ENCODE peak calls at places on chromosomes 16 and 17, in five cellular contexts. M is CD8-positive, alpha-beta T cell; J is esophagus squamous epithelium; I is pancreas; P is thoracic aorta. X is an unnamed sample.

GRCh38 chr17:33234930-33235685 is 58.0 kb downstream of the ASIC2 start:
- DNase-seq in M (no peak), J (no peak), I (peak), P (peak), X (peak)

GRCh38 chr16:3716831-3717234 is 491 bp downstream of the TRAP1 start:
- DNase-seq in M (no peak), J (no peak), I (no peak), P (no peak), X (peak)

GRCh38 chr16:74745109-74745615 is 29.5 kb downstream of the FA2H start:
- DNase-seq in M (no peak), J (no peak), I (no peak), P (no peak), X (no peak)

GRCh38 chr17:78494189-78494960 is 82.8 kb downstream of the DNAH17 start:
- DNase-seq in M (no peak), J (no peak), I (no peak), P (no peak), X (no peak)

GRCh38 chr16:4561565-4561964 is 5.4 kb downstream of the C16orf96 start:
- DNase-seq in M (no peak), J (no peak), I (no peak), P (no peak), X (no peak)

GRCh38 chr17:79365361-79365760 is 245.5 kb downstream of the RBFOX3 start:
- DNase-seq in M (no peak), J (no peak), I (no peak), P (no peak), X (no peak)

GRCh38 chr16:35516971-35517370 is 2057.6 kb downstream of the TP53TG3F start:
- DNase-seq in M (no peak), J (no peak), I (no peak), P (no peak), X (no peak)

GRCh38 chr16:58022601-58023371 is 2.8 kb upstream of the MMP15 start:
- DNase-seq in M (no peak), J (no peak), I (peak), P (no peak), X (peak)

GRCh38 chr17:45006927-45007461 is 38.9 kb upstream of the C1QL1 start:
- DNase-seq in M (no peak), J (no peak), I (no peak), P (no peak), X (no peak)

GRCh38 chr17:63534816-63535455 is 11.8 kb downstream of the KCNH6 start:
- DNase-seq in M (no peak), J (no peak), I (no peak), P (no peak), X (no peak)

GRCh38 chr16:87853411-87854052 is 15.8 kb downstream of the SLC7A5 start:
- DNase-seq in M (peak), J (peak), I (peak), P (peak), X (peak)

GRCh38 chr17:47279062-47279801 is 25.6 kb downstream of the ITGB3 start:
- DNase-seq in M (no peak), J (no peak), I (no peak), P (peak), X (peak)

GRCh38 chr17:1470774-1471462 is 14.9 kb upstream of the CRK start:
- DNase-seq in M (no peak), J (no peak), I (no peak), P (no peak), X (no peak)

GRCh38 chr17:80712610-80713009 is 168.0 kb downstream of the RPTOR start:
- DNase-seq in M (no peak), J (no peak), I (no peak), P (no peak), X (no peak)

GRCh38 chr16:15650698-15651161 is 685 bp downstream of the NDE1 start:
- DNase-seq in M (no peak), J (no peak), I (no peak), P (no peak), X (peak)

GRCh38 chr16:52069866-52070265 is 477.1 kb downstream of the TOX3 start:
- DNase-seq in M (no peak), J (no peak), I (no peak), P (no peak), X (peak)

GRCh38 chr17:6244253-6244652 is 174.1 kb downstream of the WSCD1 start:
- DNase-seq in M (no peak), J (no peak), I (no peak), P (no peak), X (no peak)

GRCh38 chr16:30358990-30359870 is 4.1 kb upstream of the CD2BP2 start:
- DNase-seq in M (no peak), J (no peak), I (no peak), P (no peak), X (no peak)

GRCh38 chr17:36947922-36948716 is 635 bp upstream of the AATF start:
- DNase-seq in M (no peak), J (no peak), I (no peak), P (no peak), X (no peak)

GRCh38 chr16:14146445-14146844 is 75.3 kb downstream of the MRTFB start:
- DNase-seq in M (no peak), J (no peak), I (no peak), P (no peak), X (no peak)

GRCh38 chr17:57672971-57673370 is 72.1 kb downstream of the CCDC182 start:
- DNase-seq in M (no peak), J (no peak), I (no peak), P (no peak), X (no peak)

GRCh38 chr17:43019418-43019817 is 2.8 kb downstream of the VAT1 start:
- DNase-seq in M (no peak), J (no peak), I (no peak), P (no peak), X (no peak)

GRCh38 chr17:46726106-46726670 is 92.3 kb downstream of the WNT3 start:
- DNase-seq in M (no peak), J (no peak), I (no peak), P (no peak), X (no peak)

GRCh38 chr16:65178151-65178550 is 56.3 kb upstream of the CDH11 start:
- DNase-seq in M (no peak), J (no peak), I (no peak), P (no peak), X (no peak)

GRCh38 chr17:34207572-34207971 is 47.5 kb upstream of the CCL2 start:
- DNase-seq in M (no peak), J (no peak), I (no peak), P (no peak), X (no peak)

GRCh38 chr17:80629298-80630028 is 84.8 kb downstream of the RPTOR start:
- DNase-seq in M (no peak), J (no peak), I (no peak), P (no peak), X (no peak)

GRCh38 chr16:424033-424622 is 1.3 kb upstream of the RAB11FIP3 start:
- DNase-seq in M (no peak), J (no peak), I (no peak), P (peak), X (peak)

GRCh38 chr17:22703204-22703603 is 1010.9 kb downstream of the KCNJ18 start:
- DNase-seq in M (no peak), J (no peak), I (no peak), P (no peak), X (no peak)

GRCh38 chr16:89002851-89003830 is 26.1 kb upstream of the CBFA2T3 start:
- DNase-seq in M (no peak), J (no peak), I (peak), P (no peak), X (no peak)

GRCh38 chr17:76714822-76715461 is 4.2 kb upstream of the MXRA7 start:
- DNase-seq in M (peak), J (no peak), I (peak), P (no peak), X (no peak)

GRCh38 chr17:6695565-6695964 is 17.6 kb downstream of the SLC13A5 start:
- DNase-seq in M (no peak), J (no peak), I (no peak), P (no peak), X (no peak)

GRCh38 chr17:66143657-66144282 is 48.2 kb downstream of the CEP112 start:
- DNase-seq in M (no peak), J (no peak), I (no peak), P (no peak), X (no peak)

GRCh38 chr17:62899349-62899748 is 66.7 kb upstream of the TANC2 start:
- DNase-seq in M (no peak), J (no peak), I (no peak), P (no peak), X (no peak)

GRCh38 chr17:76884995-76885896 is 17.0 kb downstream of the MGAT5B start:
- DNase-seq in M (no peak), J (no peak), I (no peak), P (no peak), X (no peak)

GRCh38 chr16:16120044-16120381 is 103.3 kb downstream of the ABCC6 start:
- DNase-seq in M (no peak), J (no peak), I (no peak), P (no peak), X (no peak)

GRCh38 chr16:49158029-49158642 is 123.5 kb downstream of the CBLN1 start:
- DNase-seq in M (no peak), J (no peak), I (no peak), P (no peak), X (peak)

GRCh38 chr17:56176101-56176500 is 22.8 kb downstream of the ANKFN1 start:
- DNase-seq in M (no peak), J (no peak), I (no peak), P (no peak), X (no peak)

GRCh38 chr17:81921996-81922565 is 4.1 kb upstream of the SIRT7 start:
- DNase-seq in M (no peak), J (no peak), I (no peak), P (no peak), X (no peak)

GRCh38 chr17:81920612-81921530 is 2.9 kb upstream of the SIRT7 start:
- DNase-seq in M (no peak), J (no peak), I (no peak), P (no peak), X (no peak)

GRCh38 chr17:81921531-81921862 is 3.5 kb upstream of the SIRT7 start:
- DNase-seq in M (no peak), J (no peak), I (no peak), P (no peak), X (no peak)

GRCh38 chr17:81917565-81918332 is at the start of gene SIRT7:
- DNase-seq in M (peak), J (no peak), I (peak), P (no peak), X (peak)

GRCh38 chr17:81918762-81919545 is 978 bp upstream of the SIRT7 start:
- DNase-seq in M (no peak), J (no peak), I (no peak), P (no peak), X (no peak)
- H3K27ac ChIP-seq in M (no peak), J (peak), I (no peak), P (no peak), X (peak)

GRCh38 chr16:56424791-56425438 is 430 bp downstream of the AMFR start:
- DNase-seq in M (peak), J (no peak), I (peak), P (no peak), X (peak)

GRCh38 chr16:56426585-56426984 is 1.2 kb upstream of the AMFR start:
- DNase-seq in M (no peak), J (no peak), I (no peak), P (no peak), X (no peak)

GRCh38 chr16:56423584-56424403 is 1.6 kb downstream of the AMFR start:
- DNase-seq in M (no peak), J (no peak), I (no peak), P (no peak), X (no peak)

GRCh38 chr16:56424404-56424765 is 960 bp downstream of the AMFR start:
- DNase-seq in M (no peak), J (no peak), I (no peak), P (no peak), X (peak)

DNA sequence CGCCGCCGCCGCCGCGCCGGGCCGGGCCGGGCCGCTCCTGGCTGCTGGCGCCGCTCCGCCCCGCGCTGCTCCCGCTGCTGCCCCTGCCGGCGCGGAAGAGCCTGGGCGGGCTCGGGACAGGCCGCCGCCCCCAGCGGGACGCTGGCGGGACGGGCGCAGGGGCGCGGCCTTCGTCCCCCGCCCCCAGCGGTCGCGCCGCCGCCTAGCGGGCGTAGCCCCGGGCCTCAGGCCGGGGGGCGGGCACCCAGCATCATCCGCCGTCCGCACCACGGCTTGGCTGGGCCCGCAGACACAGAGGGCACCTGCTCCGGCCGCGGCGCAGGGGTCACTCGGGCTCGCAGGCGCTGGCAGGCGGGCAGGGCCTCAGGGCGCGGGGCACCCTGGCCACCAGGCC is at the start of gene AMFR:
- DNase-seq in M (peak), J (no peak), I (peak), P (no peak), X (peak)
- TF ChIP-seq CTCF in M (peak), J (peak), I (peak), P (peak), X (peak)

GRCh38 chr17:16987830-16988601 is 16.1 kb upstream of the TNFRSF13B start:
- DNase-seq in M (peak), J (peak), I (no peak), P (no peak), X (peak)
- H3K27ac ChIP-seq in M (no peak), J (peak), I (no peak), P (no peak), X (no peak)

GRCh38 chr16:8936421-8936820 is 27.3 kb downstream of the USP7 start:
- DNase-seq in M (peak), J (no peak), I (peak), P (no peak), X (peak)
- TF ChIP-seq CTCF in M (peak), J (peak), I (no peak), P (no peak), X (peak)

DNA sequence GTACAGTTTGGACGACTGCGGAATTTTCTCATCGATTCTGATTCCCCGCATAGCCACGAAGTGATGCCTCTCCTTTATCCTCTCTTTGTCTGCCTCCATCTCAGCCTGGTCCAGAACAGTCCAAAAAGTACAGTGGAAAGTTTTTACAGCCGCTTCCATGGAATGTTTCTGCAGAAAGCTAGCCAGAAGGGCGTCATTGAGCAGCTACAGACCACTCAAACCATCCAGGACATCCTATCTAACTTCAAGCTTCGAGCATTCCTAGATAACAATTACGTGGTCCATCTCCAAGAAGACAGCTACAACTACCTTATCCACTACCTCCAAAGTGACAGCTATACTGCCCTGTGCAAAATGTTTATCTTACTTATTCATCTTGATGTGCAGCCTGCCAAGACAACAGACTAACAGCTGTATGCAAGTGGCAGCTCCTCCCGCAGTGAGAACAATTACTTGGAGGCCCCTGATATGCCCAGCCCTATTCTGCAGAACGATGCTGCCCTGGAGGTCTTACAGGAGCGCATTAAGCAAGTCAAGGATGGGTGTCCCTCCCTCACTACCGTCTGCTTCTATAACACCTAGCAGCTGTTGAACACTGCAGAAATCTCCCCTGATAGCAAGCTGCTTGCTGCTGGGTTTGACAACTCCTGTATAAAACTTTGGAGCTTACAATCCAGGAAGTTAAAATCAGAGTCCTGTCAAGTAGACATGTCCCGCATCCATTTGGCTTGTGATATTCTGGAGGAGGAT is 38.9 kb downstream of the SLFN12L start:
- DNase-seq in M (no peak), J (no peak), I (no peak), P (no peak), X (no peak)
- H3K27ac ChIP-seq in M (no peak), J (no peak), I (no peak), P (no peak), X (no peak)

GRCh38 chr17:61480414-61480807 is 28.2 kb downstream of the TBX4 start:
- DNase-seq in M (no peak), J (no peak), I (no peak), P (no peak), X (no peak)

GRCh38 chr17:61479493-61480413 is 27.5 kb downstream of the TBX4 start:
- DNase-seq in M (no peak), J (no peak), I (no peak), P (no peak), X (no peak)

GRCh38 chr17:61483778-61484116 is 31.5 kb downstream of the TBX4 start:
- DNase-seq in M (no peak), J (no peak), I (no peak), P (no peak), X (no peak)

GRCh38 chr17:61482467-61482866 is 30.2 kb downstream of the TBX4 start:
- DNase-seq in M (no peak), J (no peak), I (no peak), P (no peak), X (no peak)

DNA sequence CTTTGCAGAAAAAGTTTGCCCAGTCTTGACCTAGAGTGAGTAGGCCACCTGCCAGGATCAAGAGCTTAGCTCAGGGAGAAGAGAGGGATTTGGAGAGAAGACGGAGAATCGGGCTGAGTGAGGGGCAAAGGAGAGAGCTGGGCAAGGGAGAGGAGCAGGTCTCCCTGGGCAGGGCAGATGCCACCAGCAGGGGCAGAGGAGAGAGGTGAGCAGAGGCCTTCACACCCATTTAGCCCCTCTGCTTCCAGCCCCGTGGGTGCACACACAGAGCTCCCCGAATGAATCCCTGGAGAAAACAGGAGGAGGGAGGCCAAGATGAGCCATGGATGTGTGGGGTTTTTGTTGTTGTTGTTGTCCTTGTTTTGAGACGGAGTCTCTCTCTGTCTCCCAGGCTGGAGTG is 29.2 kb downstream of the TBX4 start:
- DNase-seq in M (no peak), J (no peak), I (no peak), P (no peak), X (no peak)
- TF ChIP-seq CTCF in M (no peak), J (no peak), I (no peak), P (no peak), X (no peak)

GRCh38 chr17:67488768-67489167 is 111.7 kb downstream of the PITPNC1 start:
- DNase-seq in M (no peak), J (no peak), I (no peak), P (no peak), X (no peak)
- H3K27ac ChIP-seq in M (no peak), J (peak), I (no peak), P (no peak), X (no peak)

GRCh38 chr16:23371368-23371767 is 69.3 kb downstream of the SCNN1B start:
- DNase-seq in M (no peak), J (no peak), I (no peak), P (no peak), X (no peak)
- TF ChIP-seq CTCF in M (no peak), J (no peak), I (no peak), P (no peak), X (no peak)

X was measured in RWPE1.